ENCODE peak calls at places on chromosomes 7 and 10, in five cellular contexts. One of them, this sample, is unnamed.

GRCh38 chr7:139300390-139300789 is 40.7 kb upstream of the FMC1 start:
- DNase-seq in OCI-LY7: no peak
- DNase-seq in EL: no peak
- DNase-seq in HFFc6: no peak
- DNase-seq in frontal cortex: no peak
- DNase-seq in this sample: no peak

GRCh38 chr10:58512470-58513188 is at the start of gene BICC1:
- DNase-seq in OCI-LY7: no peak
- DNase-seq in EL: peak; percentile 70
- DNase-seq in HFFc6: peak; percentile 26
- DNase-seq in frontal cortex: peak; percentile 67
- DNase-seq in this sample: peak; percentile 55

GRCh38 chr7:15628876-15629275 is 57.6 kb downstream of the MEOX2 start:
- DNase-seq in OCI-LY7: no peak
- DNase-seq in EL: no peak
- DNase-seq in HFFc6: no peak
- DNase-seq in frontal cortex: no peak
- DNase-seq in this sample: no peak

GRCh38 chr10:15136129-15136726 is 32.3 kb downstream of the NMT2 start:
- DNase-seq in OCI-LY7: no peak
- DNase-seq in EL: no peak
- DNase-seq in HFFc6: no peak
- DNase-seq in frontal cortex: no peak
- DNase-seq in this sample: no peak

GRCh38 chr10:125602825-125603224 is 80.1 kb downstream of the TEX36 start:
- DNase-seq in OCI-LY7: no peak
- DNase-seq in EL: no peak
- DNase-seq in HFFc6: no peak
- DNase-seq in frontal cortex: no peak
- DNase-seq in this sample: no peak

GRCh38 chr7:129778770-129779601 is 167.5 kb downstream of the NRF1 start:
- DNase-seq in OCI-LY7: no peak
- DNase-seq in EL: peak; percentile 21
- DNase-seq in HFFc6: no peak
- DNase-seq in frontal cortex: no peak
- DNase-seq in this sample: no peak

GRCh38 chr10:57657164-57657765 is 610.4 kb downstream of the IPMK start:
- DNase-seq in OCI-LY7: peak; percentile 62
- DNase-seq in EL: peak; percentile 51
- DNase-seq in HFFc6: peak; percentile 24
- DNase-seq in frontal cortex: peak; percentile 12
- DNase-seq in this sample: peak; percentile 34

GRCh38 chr10:117936136-117936535 is 110.6 kb downstream of the RAB11FIP2 start:
- DNase-seq in OCI-LY7: no peak
- DNase-seq in EL: peak; percentile 24
- DNase-seq in HFFc6: peak; percentile 11
- DNase-seq in frontal cortex: no peak
- DNase-seq in this sample: no peak

GRCh38 chr10:30553625-30554442 is 75.7 kb downstream of the LYZL2 start:
- DNase-seq in OCI-LY7: no peak
- DNase-seq in EL: peak; percentile 59
- DNase-seq in HFFc6: peak; percentile 33
- DNase-seq in frontal cortex: peak; percentile 34
- DNase-seq in this sample: peak; percentile 71

GRCh38 chr10:60937784-60938654 is 6.0 kb downstream of the RHOBTB1 start:
- DNase-seq in OCI-LY7: no peak
- DNase-seq in EL: peak; percentile 74
- DNase-seq in HFFc6: peak; percentile 65
- DNase-seq in frontal cortex: no peak
- DNase-seq in this sample: no peak

GRCh38 chr7:139716156-139716942 is 61.4 kb downstream of the HIPK2 start:
- DNase-seq in OCI-LY7: no peak
- DNase-seq in EL: no peak
- DNase-seq in HFFc6: no peak
- DNase-seq in frontal cortex: no peak
- DNase-seq in this sample: no peak

GRCh38 chr7:74657692-74658170 is at the start of gene GTF2I:
- DNase-seq in OCI-LY7: peak; percentile 69
- DNase-seq in EL: no peak
- DNase-seq in HFFc6: no peak
- DNase-seq in frontal cortex: no peak
- DNase-seq in this sample: no peak

GRCh38 chr10:75080554-75080953 is 30.9 kb upstream of the SAMD8 start:
- DNase-seq in OCI-LY7: no peak
- DNase-seq in EL: no peak
- DNase-seq in HFFc6: no peak
- DNase-seq in frontal cortex: no peak
- DNase-seq in this sample: no peak

GRCh38 chr10:133350950-133351329 is 3.8 kb downstream of the PRAP1 start:
- DNase-seq in OCI-LY7: no peak
- DNase-seq in EL: no peak
- DNase-seq in HFFc6: no peak
- DNase-seq in frontal cortex: no peak
- DNase-seq in this sample: no peak

GRCh38 chr7:150986099-150986512 is 4.7 kb upstream of the NOS3 start:
- DNase-seq in OCI-LY7: peak; percentile 61
- DNase-seq in EL: peak; percentile 55
- DNase-seq in HFFc6: peak; percentile 41
- DNase-seq in frontal cortex: peak; percentile 73
- DNase-seq in this sample: peak; percentile 44

GRCh38 chr10:114605155-114605797 is 52.8 kb downstream of the ABLIM1 start:
- DNase-seq in OCI-LY7: no peak
- DNase-seq in EL: no peak
- DNase-seq in HFFc6: no peak
- DNase-seq in frontal cortex: no peak
- DNase-seq in this sample: no peak